ENCODE peak calls at places on chromosomes 1 and 21, in eight cellular contexts. E is MM.1S, J is HFF-Myc, F is kidney epithelial cell, K is B cell, L is tibial nerve, C is uterus, B is AG09309. Q is an unnamed sample.
A peak's percentile ranks its signal among the peaks of the same experiment; 100 is the strongest.

GRCh38 chr1:115332813-115333608 is 5.0 kb downstream of the NGF start:
- DNase-seq in E (no peak), J (no peak), F (peak; percentile 74), K (no peak), L (peak; percentile 55), C (peak; percentile 72), B (peak; percentile 91), Q (no peak)

GRCh38 chr1:184866991-184867788 is 107.1 kb downstream of the NIBAN1 start:
- DNase-seq in E (peak; percentile 57), J (no peak), F (peak; percentile 85), K (peak; percentile 42), L (no peak), C (no peak), B (peak; percentile 96), Q (peak; percentile 47)

GRCh38 chr1:234613128-234613875 is 3.3 kb upstream of the IRF2BP2 start:
- DNase-seq in E (no peak), J (no peak), F (no peak), K (no peak), L (no peak), C (no peak), B (peak; percentile 92), Q (no peak)

GRCh38 chr1:54774820-54775498 is 10.6 kb upstream of the PARS2 start:
- DNase-seq in E (peak; percentile 34), J (no peak), F (no peak), K (no peak), L (no peak), C (no peak), B (no peak), Q (no peak)

GRCh38 chr21:45228171-45228641 is 59.5 kb downstream of the POFUT2 start:
- DNase-seq in E (no peak), J (peak; percentile 88), F (peak; percentile 89), K (no peak), L (no peak), C (no peak), B (peak; percentile 93), Q (no peak)

GRCh38 chr1:165537351-165538107 is 6.3 kb upstream of the LRRC52 start:
- DNase-seq in E (no peak), J (no peak), F (no peak), K (no peak), L (no peak), C (no peak), B (no peak), Q (no peak)

GRCh38 chr1:92277105-92277504 is 21.7 kb downstream of the GLMN start:
- DNase-seq in E (no peak), J (peak; percentile 25), F (no peak), K (no peak), L (no peak), C (no peak), B (no peak), Q (no peak)

GRCh38 chr1:177913762-177914540 is 55.9 kb downstream of the SEC16B start:
- DNase-seq in E (peak; percentile 44), J (no peak), F (no peak), K (no peak), L (no peak), C (no peak), B (no peak), Q (no peak)

GRCh38 chr1:42259059-42259738 is 75.8 kb downstream of the FOXJ3 start:
- DNase-seq in E (no peak), J (no peak), F (no peak), K (no peak), L (no peak), C (no peak), B (peak; percentile 8), Q (peak; percentile 24)

DNA sequence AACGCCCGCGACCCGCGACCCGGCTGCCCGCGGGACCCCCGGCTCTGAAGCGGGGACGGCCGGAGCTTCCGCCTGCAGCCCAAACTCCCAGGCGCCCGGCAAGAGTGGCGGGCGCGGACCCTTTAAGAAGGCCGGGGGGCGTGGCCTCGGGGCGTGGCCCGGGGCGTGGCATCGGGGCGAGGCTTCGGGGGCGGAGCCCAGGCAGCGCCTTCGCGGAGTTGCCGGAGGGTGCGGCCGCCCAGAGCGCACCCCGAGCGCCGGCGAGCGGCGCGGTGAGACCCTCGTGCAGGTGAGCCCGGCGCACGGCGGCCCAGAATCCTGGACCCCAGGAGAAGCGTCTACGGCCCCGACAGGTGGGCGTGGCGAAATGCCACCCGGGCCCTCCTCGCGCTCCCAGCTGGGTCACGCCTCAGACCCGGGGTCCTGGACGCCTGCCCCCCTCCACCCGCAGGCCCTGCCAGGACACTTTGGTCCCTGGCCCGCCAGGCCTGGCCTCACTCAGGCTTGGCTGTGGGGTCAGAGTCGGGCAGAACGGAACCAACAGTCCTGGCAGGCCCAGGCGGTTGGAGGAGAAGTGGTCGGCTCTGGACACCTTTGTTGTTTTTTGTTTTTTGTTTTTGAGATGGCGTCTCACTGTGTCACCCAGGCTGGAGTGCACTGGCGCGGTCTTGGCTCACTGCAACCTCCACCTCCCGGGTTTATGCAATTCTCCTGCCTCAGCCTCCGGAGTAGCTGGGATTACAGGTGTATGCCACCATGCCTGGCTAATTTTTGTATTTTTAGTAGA is 14.4 kb downstream of the RNF223 start:
- DNase-seq in E (peak; percentile 85), J (no peak), F (no peak), K (peak; percentile 89), L (peak; percentile 82), C (peak; percentile 90), B (no peak), Q (peak; percentile 98)
- TF ChIP-seq CTCF in E (no peak), J (no peak), F (no peak), K (peak; percentile 9), L (no peak), C (no peak), B (no peak), Q (no peak)

GRCh38 chr1:163535807-163536206 is 214.1 kb downstream of the NUF2 start:
- DNase-seq in E (peak; percentile 31), J (peak; percentile 54), F (no peak), K (no peak), L (no peak), C (no peak), B (peak; percentile 8), Q (no peak)
- TF ChIP-seq CTCF in E (peak; percentile 50), J (peak; percentile 35), F (peak; percentile 32), K (no peak), L (no peak), C (peak; percentile 21), B (peak; percentile 38), Q (peak; percentile 26)

GRCh38 chr1:110898734-110899457 is 25.9 kb downstream of the CD53 start:
- DNase-seq in E (no peak), J (no peak), F (no peak), K (no peak), L (no peak), C (no peak), B (no peak), Q (no peak)
- TF ChIP-seq CTCF in E (no peak), J (no peak), F (no peak), K (no peak), L (no peak), C (no peak), B (no peak), Q (no peak)

DNA sequence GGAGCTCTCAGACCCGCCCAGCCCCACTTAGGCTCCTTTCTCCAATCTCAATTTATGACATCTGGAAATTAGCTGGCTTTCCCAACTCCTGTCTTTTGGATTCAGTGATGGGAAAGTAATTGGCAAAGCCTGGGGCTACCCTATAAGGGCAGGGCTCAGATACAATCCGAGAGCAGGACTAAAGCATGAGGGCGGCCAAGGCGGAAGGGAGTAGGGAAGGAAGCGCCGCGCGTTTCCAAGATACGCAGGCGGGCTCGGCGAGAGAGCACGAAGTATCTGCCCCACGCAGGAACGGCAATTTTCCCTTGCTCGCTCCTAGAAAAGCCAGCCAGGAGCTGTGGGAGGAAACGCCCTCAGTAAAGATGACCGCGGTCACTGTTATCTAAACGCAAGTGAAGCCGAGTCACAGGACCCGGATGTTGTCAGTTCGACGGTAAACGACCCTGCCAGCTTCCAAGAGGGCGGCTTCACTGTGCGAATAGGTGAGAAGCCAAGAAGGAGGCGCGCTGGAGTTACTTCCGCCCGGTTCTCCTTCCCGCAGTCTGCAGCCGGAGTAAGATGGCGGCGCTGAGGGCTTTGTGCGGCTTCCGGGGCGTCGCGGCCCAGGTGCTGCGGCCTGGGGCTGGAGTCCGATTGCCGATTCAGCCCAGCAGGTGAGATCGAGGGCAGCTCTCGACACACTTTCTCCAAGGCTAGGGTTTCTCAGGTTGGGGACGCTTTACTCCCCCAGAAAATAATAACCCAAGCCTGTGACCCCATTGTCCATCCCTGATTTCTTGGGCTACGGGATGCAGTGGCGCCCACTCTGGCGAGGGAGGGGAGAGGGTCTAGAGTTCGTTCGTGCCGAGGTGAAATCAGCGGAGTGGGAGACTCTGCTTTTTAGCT is at the start of gene NDUFS2:
- DNase-seq in E (peak; percentile 100), J (peak; percentile 98), F (peak; percentile 97), K (peak; percentile 98), L (peak; percentile 95), C (peak; percentile 98), B (peak; percentile 98), Q (peak; percentile 94)
- TF ChIP-seq CTCF in E (peak; percentile 43), J (no peak), F (peak; percentile 45), K (no peak), L (no peak), C (no peak), B (no peak), Q (peak; percentile 10)

GRCh38 chr1:207781312-207781711 is 29.5 kb downstream of the CD46 start:
- DNase-seq in E (no peak), J (no peak), F (no peak), K (no peak), L (no peak), C (no peak), B (no peak), Q (no peak)
- TF ChIP-seq CTCF in E (no peak), J (no peak), F (no peak), K (no peak), L (no peak), C (no peak), B (no peak), Q (no peak)

DNA sequence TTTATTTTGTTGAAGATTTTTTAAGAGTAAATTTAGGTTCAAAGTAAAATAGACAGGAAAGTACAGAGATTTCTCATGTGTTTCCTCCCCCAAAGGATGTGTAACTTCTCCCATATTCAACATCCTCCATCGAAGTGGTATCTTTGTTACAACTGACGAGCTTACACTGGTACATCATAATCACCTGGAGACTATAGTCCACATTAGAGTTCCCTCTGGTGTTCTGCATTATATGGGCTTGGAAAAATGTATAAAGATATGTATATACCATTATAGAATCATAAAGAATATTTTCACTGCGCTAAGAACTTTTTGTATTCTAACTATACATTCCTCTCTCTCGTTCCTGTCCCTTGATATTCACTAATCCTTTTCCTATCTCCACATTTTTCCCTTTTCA is 203.7 kb downstream of the AMY1C start:
- DNase-seq in E (no peak), J (no peak), F (no peak), K (no peak), L (no peak), C (no peak), B (no peak), Q (no peak)
- TF ChIP-seq CTCF in E (no peak), J (no peak), F (no peak), K (no peak), L (no peak), C (no peak), B (no peak), Q (no peak)

DNA sequence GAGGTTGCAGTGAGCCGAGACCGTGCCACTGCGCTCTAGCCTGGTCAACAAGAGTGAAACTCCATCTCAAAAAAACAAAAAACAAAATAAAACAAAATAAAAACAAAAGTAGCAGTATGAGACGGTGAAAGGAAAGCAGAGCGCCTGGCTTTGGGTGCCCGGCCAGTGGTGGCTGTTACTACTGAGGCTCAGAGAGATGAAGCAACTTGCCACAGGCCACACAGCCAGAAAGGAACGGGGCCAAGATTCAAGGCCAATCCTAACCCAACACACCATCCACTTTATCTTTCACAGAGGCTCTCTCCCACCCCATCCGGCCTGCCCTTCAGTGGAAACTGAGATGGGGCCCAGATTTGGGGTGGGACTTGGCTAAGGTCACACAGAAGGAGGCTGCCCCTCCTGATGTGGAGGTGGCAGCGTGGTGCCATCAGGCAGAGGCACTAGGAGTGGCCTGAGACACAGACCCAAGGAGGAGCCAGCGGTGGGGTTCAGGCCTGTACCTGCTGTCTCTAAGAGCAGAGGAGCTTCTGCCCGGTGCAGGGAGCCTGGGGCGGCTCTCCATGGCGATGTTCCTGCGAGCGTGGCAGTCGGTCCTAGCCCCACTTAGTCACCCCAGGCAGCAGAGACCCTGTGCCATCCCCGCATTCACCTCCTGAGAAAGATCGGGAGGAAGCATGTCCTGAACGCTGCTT is 33.2 kb downstream of the LDLRAP1 start:
- DNase-seq in E (no peak), J (no peak), F (no peak), K (no peak), L (no peak), C (no peak), B (no peak), Q (no peak)
- TF ChIP-seq CTCF in E (no peak), J (no peak), F (no peak), K (no peak), L (no peak), C (no peak), B (no peak), Q (no peak)